ENCODE peak calls at places on chromosome 2, in four cellular contexts. Y, G, I and M are unnamed samples.

GRCh38 chr2:141666191-141666590 is 464.6 kb downstream of the LRP1B start:
- DNase-seq in Y (no peak), G (no peak), I (no peak), M (no peak)

GRCh38 chr2:230640540-230641011 is 72.1 kb upstream of the CAB39 start:
- DNase-seq in Y (no peak), G (peak; percentile 39), I (no peak), M (no peak)

GRCh38 chr2:136118819-136119716 is 1.1 kb upstream of the CXCR4 start:
- DNase-seq in Y (peak; percentile 87), G (no peak), I (peak; percentile 35), M (peak; percentile 67)

GRCh38 chr2:62270728-62271127 is 74.8 kb downstream of the B3GNT2 start:
- DNase-seq in Y (no peak), G (peak; percentile 59), I (no peak), M (no peak)

GRCh38 chr2:127235082-127235702 is 15.1 kb upstream of the CYP27C1 start:
- DNase-seq in Y (no peak), G (no peak), I (no peak), M (no peak)

GRCh38 chr2:85792783-85793441 is 39.1 kb downstream of the ATOH8 start:
- DNase-seq in Y (peak; percentile 64), G (peak; percentile 91), I (no peak), M (no peak)

GRCh38 chr2:132668986-132669853 is 785 bp downstream of the LYPD1 start:
- DNase-seq in Y (peak; percentile 65), G (peak; percentile 16), I (no peak), M (no peak)

GRCh38 chr2:96951125-96951654 is 35.2 kb downstream of the FAM178B start:
- DNase-seq in Y (peak; percentile 89), G (peak; percentile 55), I (peak; percentile 61), M (peak; percentile 53)

GRCh38 chr2:105522645-105523044 is 123.8 kb upstream of the FHL2 start:
- DNase-seq in Y (no peak), G (no peak), I (peak; percentile 15), M (no peak)
- H3K4me3 ChIP-seq in Y (no peak overlapping the region), G (no peak overlapping the region), I (no peak overlapping the region), M (no peak overlapping the region)

GRCh38 chr2:214960677-214961076 is 151.2 kb upstream of the BARD1 start:
- DNase-seq in Y (no peak), G (peak; percentile 7), I (peak; percentile 26), M (no peak)
- TF ChIP-seq CTCF in Y (no peak), G (peak; percentile 7), I (peak; percentile 17), M (peak; percentile 15)

GRCh38 chr2:113278812-113279139 is at the start of gene PAX8:
- DNase-seq in Y (no peak), G (no peak), I (no peak), M (no peak)
- H3K4me3 ChIP-seq in Y (no peak within 1 kb of the TSS), G (no peak within 1 kb of the TSS), I (no peak within 1 kb of the TSS), M (no peak within 1 kb of the TSS)

GRCh38 chr2:206981739-206982336 is 42.5 kb downstream of the CPO start:
- DNase-seq in Y (peak; percentile 76), G (peak; percentile 85), I (peak; percentile 28), M (peak; percentile 2)
- TF ChIP-seq CTCF in Y (peak; percentile 79), G (peak; percentile 94), I (peak; percentile 54), M (peak; percentile 23)

GRCh38 chr2:43345391-43345813 is 119.0 kb upstream of the ZFP36L2 start:
- DNase-seq in Y (no peak), G (no peak), I (no peak), M (no peak)
- H3K4me3 ChIP-seq in Y (no peak overlapping the region), G (no peak overlapping the region), I (no peak overlapping the region), M (no peak overlapping the region)

DNA sequence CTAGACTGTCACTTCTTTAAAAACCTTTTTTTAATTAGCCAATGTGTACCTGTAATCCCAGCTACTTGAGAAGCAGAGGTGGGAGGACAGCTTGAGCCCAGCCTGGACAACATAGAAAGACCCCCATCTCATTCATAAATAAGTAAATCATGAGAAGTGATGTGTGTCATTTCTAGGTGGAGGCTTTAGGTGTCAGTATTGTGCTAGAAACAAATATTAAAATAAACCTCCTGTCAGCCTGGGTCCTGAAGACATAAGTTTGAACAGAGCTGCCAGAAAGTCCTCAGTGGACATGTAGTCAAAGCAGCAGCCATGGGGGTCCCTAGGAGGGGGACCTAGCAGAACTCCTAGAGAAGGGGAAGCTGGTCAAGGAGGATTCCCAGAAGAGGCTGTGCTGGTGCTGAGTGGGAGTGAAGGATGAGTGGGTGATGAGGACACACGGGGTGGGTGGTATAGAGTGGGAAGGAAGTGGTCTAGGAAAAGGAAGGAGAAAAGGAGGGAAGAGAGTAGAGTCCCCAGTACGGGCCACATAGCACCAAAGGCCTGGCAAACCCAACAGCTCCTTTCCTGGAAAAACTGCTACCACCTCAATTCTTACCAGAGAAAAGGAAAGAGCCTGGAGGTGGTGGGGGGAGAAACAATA is 316.6 kb upstream of the NCKAP5 start:
- DNase-seq in Y (no peak), G (peak; percentile 22), I (peak; percentile 29), M (peak; percentile 9)
- TF ChIP-seq CTCF in Y (peak; percentile 8), G (peak; percentile 10), I (peak; percentile 47), M (peak; percentile 30)